ENCODE peak calls at places on chromosomes 13 and 19, in five cellular contexts. One of them, this sample, is unnamed.
A peak's percentile ranks its signal among the peaks of the same experiment; 100 is the strongest.

GRCh38 chr19:58037927-58038687 is 4.3 kb downstream of the ZSCAN1 start:
- DNase-seq in left lung: no peak
- DNase-seq in HCT116: no peak
- DNase-seq in pancreas: no peak
- DNase-seq in CD4-positive, CD25-positive, alpha-beta regulatory T cell: no peak
- DNase-seq in this sample: peak; percentile 68

GRCh38 chr19:31257426-31258130 is 91.7 kb downstream of the TSHZ3 start:
- DNase-seq in HCT116: no peak
- DNase-seq in left lung: no peak
- DNase-seq in CD4-positive, CD25-positive, alpha-beta regulatory T cell: no peak
- DNase-seq in pancreas: no peak
- DNase-seq in this sample: no peak

GRCh38 chr13:96947343-96947910 is 46.8 kb downstream of the OXGR1 start:
- DNase-seq in HCT116: no peak
- DNase-seq in pancreas: no peak
- DNase-seq in left lung: no peak
- DNase-seq in CD4-positive, CD25-positive, alpha-beta regulatory T cell: no peak
- DNase-seq in this sample: no peak

GRCh38 chr13:92769064-92769463 is 457.5 kb upstream of the GPC6 start:
- DNase-seq in HCT116: no peak
- DNase-seq in CD4-positive, CD25-positive, alpha-beta regulatory T cell: no peak
- DNase-seq in pancreas: no peak
- DNase-seq in left lung: no peak
- DNase-seq in this sample: no peak

GRCh38 chr19:366205-366783 is 21.7 kb upstream of the MIER2 start:
- DNase-seq in CD4-positive, CD25-positive, alpha-beta regulatory T cell: no peak
- DNase-seq in pancreas: no peak
- DNase-seq in left lung: no peak
- DNase-seq in HCT116: no peak
- DNase-seq in this sample: no peak

GRCh38 chr13:75938811-75939525 is 302.8 kb downstream of the LMO7 start:
- DNase-seq in pancreas: no peak
- DNase-seq in HCT116: no peak
- DNase-seq in CD4-positive, CD25-positive, alpha-beta regulatory T cell: no peak
- DNase-seq in left lung: no peak
- DNase-seq in this sample: no peak

GRCh38 chr19:489418-490196 is 6.7 kb upstream of the MADCAM1 start:
- DNase-seq in CD4-positive, CD25-positive, alpha-beta regulatory T cell: no peak
- DNase-seq in left lung: no peak
- DNase-seq in pancreas: no peak
- DNase-seq in HCT116: no peak
- DNase-seq in this sample: no peak

GRCh38 chr19:54415208-54415900 is at the start of gene TTYH1:
- DNase-seq in left lung: no peak
- DNase-seq in HCT116: no peak
- DNase-seq in CD4-positive, CD25-positive, alpha-beta regulatory T cell: no peak
- DNase-seq in pancreas: no peak
- DNase-seq in this sample: peak; percentile 48

GRCh38 chr13:113155982-113156655 is 2.3 kb upstream of the PROZ start:
- DNase-seq in CD4-positive, CD25-positive, alpha-beta regulatory T cell: no peak
- DNase-seq in HCT116: no peak
- DNase-seq in left lung: no peak
- DNase-seq in pancreas: no peak
- DNase-seq in this sample: no peak

GRCh38 chr13:108269601-108270328 is at the start of gene TNFSF13B:
- DNase-seq in CD4-positive, CD25-positive, alpha-beta regulatory T cell: no peak
- DNase-seq in left lung: peak; percentile 66
- DNase-seq in HCT116: no peak
- DNase-seq in pancreas: peak; percentile 60
- DNase-seq in this sample: peak; percentile 56

GRCh38 chr19:49651871-49652722 is 10.1 kb downstream of the SCAF1 start:
- DNase-seq in HCT116: no peak
- DNase-seq in CD4-positive, CD25-positive, alpha-beta regulatory T cell: no peak
- DNase-seq in left lung: no peak
- DNase-seq in pancreas: no peak
- DNase-seq in this sample: no peak

GRCh38 chr13:91369432-91369831 is 21.9 kb downstream of the MIR17HG start:
- DNase-seq in left lung: no peak
- DNase-seq in HCT116: no peak
- DNase-seq in pancreas: no peak
- DNase-seq in CD4-positive, CD25-positive, alpha-beta regulatory T cell: no peak
- DNase-seq in this sample: no peak

GRCh38 chr19:45075215-45076028 is 856 bp downstream of the ZNF296 start:
- DNase-seq in CD4-positive, CD25-positive, alpha-beta regulatory T cell: peak; percentile 31
- DNase-seq in HCT116: peak; percentile 54
- DNase-seq in pancreas: peak; percentile 78
- DNase-seq in left lung: peak; percentile 95
- DNase-seq in this sample: peak; percentile 85

GRCh38 chr13:64928704-64929499 is 2301.2 kb downstream of the PCDH9 start:
- DNase-seq in HCT116: peak; percentile 42
- DNase-seq in pancreas: no peak
- DNase-seq in CD4-positive, CD25-positive, alpha-beta regulatory T cell: no peak
- DNase-seq in left lung: no peak
- DNase-seq in this sample: no peak

GRCh38 chr19:18171605-18172327 is 1.8 kb upstream of the IFI30 start:
- DNase-seq in CD4-positive, CD25-positive, alpha-beta regulatory T cell: no peak
- DNase-seq in left lung: no peak
- DNase-seq in HCT116: no peak
- DNase-seq in pancreas: peak; percentile 28
- DNase-seq in this sample: no peak

GRCh38 chr19:18168673-18169381 is 4.8 kb upstream of the IFI30 start:
- DNase-seq in left lung: no peak
- DNase-seq in pancreas: no peak
- DNase-seq in CD4-positive, CD25-positive, alpha-beta regulatory T cell: no peak
- DNase-seq in HCT116: no peak
- DNase-seq in this sample: no peak

GRCh38 chr19:18172331-18173053 is 1.1 kb upstream of the IFI30 start:
- DNase-seq in CD4-positive, CD25-positive, alpha-beta regulatory T cell: no peak
- DNase-seq in pancreas: peak; percentile 15
- DNase-seq in HCT116: no peak
- DNase-seq in left lung: no peak
- DNase-seq in this sample: no peak

GRCh38 chr19:18173054-18173571 is 500 bp upstream of the IFI30 start:
- DNase-seq in pancreas: peak; percentile 71
- DNase-seq in HCT116: no peak
- DNase-seq in CD4-positive, CD25-positive, alpha-beta regulatory T cell: no peak
- DNase-seq in left lung: peak; percentile 90
- DNase-seq in this sample: no peak

DNA sequence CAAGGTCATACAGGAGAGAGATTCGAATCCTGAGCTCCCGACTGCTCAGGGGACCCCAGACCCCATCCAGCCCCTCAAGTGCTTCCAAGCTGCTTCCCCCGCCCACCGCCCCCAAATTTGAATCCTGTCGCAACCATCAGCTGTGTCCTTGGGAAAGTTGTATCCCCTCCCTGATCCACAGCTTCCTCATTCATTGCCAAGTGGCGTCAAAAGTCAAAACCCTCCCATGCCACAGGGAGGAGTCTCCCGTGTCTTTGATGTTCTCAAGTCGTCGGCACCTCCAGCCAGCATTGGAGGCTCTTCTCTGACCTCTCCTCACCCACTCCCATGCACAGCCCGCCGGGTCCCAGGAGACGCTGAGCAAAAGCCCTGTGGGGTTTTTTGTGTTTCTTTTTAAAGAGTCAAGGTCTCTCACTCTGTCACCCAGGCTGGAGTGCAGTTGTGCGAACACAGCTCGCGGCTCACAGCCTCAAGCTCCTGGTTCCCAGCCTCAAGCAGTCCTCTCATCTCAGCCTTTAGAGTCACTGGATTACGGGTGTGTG is 2.8 kb upstream of the IFI30 start:
- DNase-seq in CD4-positive, CD25-positive, alpha-beta regulatory T cell: no peak
- DNase-seq in left lung: peak; percentile 80
- DNase-seq in pancreas: peak; percentile 57
- DNase-seq in HCT116: no peak
- DNase-seq in this sample: no peak
- H3K27ac ChIP-seq in CD4-positive, CD25-positive, alpha-beta regulatory T cell: no peak overlapping the region
- H3K27ac ChIP-seq in left lung: peak overlapping the region; percentile 88
- H3K27ac ChIP-seq in pancreas: peak overlapping the region; percentile 52
- H3K27ac ChIP-seq in HCT116: no peak overlapping the region
- H3K27ac ChIP-seq in this sample: no peak overlapping the region

GRCh38 chr13:77299587-77299986 is 27.3 kb downstream of the MYCBP2 start:
- DNase-seq in left lung: no peak
- DNase-seq in HCT116: no peak
- DNase-seq in CD4-positive, CD25-positive, alpha-beta regulatory T cell: no peak
- DNase-seq in pancreas: no peak
- DNase-seq in this sample: no peak

GRCh38 chr13:77306458-77306857 is 20.4 kb downstream of the MYCBP2 start:
- DNase-seq in CD4-positive, CD25-positive, alpha-beta regulatory T cell: no peak
- DNase-seq in left lung: no peak
- DNase-seq in pancreas: no peak
- DNase-seq in HCT116: no peak
- DNase-seq in this sample: no peak

GRCh38 chr13:77305276-77305675 is 21.6 kb downstream of the MYCBP2 start:
- DNase-seq in CD4-positive, CD25-positive, alpha-beta regulatory T cell: no peak
- DNase-seq in pancreas: no peak
- DNase-seq in HCT116: no peak
- DNase-seq in left lung: no peak
- DNase-seq in this sample: no peak

GRCh38 chr13:77298403-77298802 is 28.5 kb downstream of the MYCBP2 start:
- DNase-seq in HCT116: no peak
- DNase-seq in pancreas: no peak
- DNase-seq in left lung: no peak
- DNase-seq in CD4-positive, CD25-positive, alpha-beta regulatory T cell: no peak
- DNase-seq in this sample: no peak

DNA sequence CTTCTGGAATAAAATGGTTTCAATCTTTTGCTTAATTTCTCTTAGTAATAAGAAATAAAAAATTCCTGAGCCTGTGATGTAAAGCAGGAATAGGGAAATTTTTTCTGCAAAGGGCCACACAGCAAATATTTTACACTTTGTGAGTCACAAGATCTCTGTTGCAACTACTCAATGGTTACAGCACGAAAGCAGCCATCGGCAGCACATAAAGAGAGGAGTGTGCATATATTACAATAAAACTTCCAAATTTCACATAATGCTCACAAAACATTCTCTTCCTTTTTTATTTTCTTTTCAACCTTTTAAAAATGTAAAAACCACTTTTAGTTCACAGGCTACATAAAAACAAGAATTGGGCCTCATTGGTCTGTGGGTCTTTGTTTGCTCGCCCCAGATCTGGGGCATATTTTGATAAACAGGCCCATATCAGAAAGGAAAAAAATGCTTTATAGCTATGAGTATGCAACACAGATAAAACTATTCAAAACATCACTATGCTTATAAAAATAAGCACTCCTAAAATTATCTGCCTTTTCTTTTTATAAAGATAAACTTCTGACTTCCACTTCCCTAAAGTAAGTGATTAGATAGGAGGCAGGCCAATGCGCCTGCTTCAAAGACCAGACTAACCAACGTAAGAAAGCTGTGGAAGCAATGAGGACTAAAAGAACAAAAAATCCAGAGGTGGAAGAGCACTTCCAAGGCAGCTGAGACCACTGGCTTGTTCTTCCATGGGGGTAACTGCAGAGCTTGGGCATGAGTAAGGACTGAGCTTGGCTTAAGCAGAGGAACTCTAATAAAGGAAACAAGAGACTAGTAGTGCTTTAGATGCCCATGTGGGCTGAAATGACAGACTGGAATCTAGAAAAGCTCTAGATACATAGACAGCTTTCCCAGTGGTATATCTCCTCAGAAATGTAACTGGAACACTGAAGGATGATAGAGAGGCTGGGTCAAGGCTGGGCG is 26.4 kb downstream of the MYCBP2 start:
- DNase-seq in CD4-positive, CD25-positive, alpha-beta regulatory T cell: no peak
- DNase-seq in left lung: no peak
- DNase-seq in HCT116: no peak
- DNase-seq in pancreas: no peak
- DNase-seq in this sample: no peak
- H3K27ac ChIP-seq in CD4-positive, CD25-positive, alpha-beta regulatory T cell: no peak overlapping the region
- H3K27ac ChIP-seq in left lung: peak overlapping the region; percentile 74
- H3K27ac ChIP-seq in HCT116: no peak overlapping the region
- H3K27ac ChIP-seq in pancreas: no peak overlapping the region
- H3K27ac ChIP-seq in this sample: no peak overlapping the region

DNA sequence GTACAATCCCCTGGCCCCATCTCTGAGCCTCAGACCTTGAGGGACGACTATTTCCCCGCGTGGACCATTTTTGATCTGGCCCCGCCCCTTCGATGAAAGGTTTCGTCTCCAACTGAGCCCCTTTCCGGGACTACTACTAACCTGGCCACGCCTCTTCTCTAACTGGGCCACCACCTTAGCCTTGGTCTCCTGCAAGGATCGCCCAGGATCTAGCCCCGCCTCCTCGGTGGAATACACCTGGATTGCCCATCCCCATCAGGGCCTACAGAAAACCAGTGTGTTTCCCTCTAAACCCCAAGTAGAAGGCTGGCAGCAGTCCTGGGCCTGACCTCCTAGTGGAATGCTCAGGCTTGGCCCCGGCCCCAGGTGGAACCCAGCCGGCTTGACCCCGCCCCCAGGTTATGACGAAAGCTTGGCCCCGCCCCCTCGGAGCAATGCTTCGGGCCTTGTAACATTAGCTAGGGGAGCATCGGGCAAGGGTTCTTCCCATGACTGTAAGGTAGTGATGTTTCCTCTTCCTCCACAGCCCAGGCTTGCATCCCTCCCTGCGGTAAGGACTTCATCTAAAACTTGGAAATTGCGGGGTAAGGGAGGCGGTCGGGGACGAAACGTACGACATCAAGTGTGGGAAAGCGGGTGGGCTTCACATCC is 9.1 kb downstream of the SPACA6 start:
- DNase-seq in CD4-positive, CD25-positive, alpha-beta regulatory T cell: peak; percentile 18
- DNase-seq in left lung: peak; percentile 80
- DNase-seq in pancreas: peak; percentile 90
- DNase-seq in HCT116: no peak
- DNase-seq in this sample: no peak
- H3K27ac ChIP-seq in CD4-positive, CD25-positive, alpha-beta regulatory T cell: no peak overlapping the region
- H3K27ac ChIP-seq in left lung: peak overlapping the region; percentile 92
- H3K27ac ChIP-seq in pancreas: peak overlapping the region; percentile 86
- H3K27ac ChIP-seq in HCT116: peak overlapping the region; percentile 92
- H3K27ac ChIP-seq in this sample: no peak overlapping the region

GRCh38 chr19:48629599-48630288 is 7.4 kb downstream of the DBP start:
- DNase-seq in CD4-positive, CD25-positive, alpha-beta regulatory T cell: no peak
- DNase-seq in HCT116: peak; percentile 96
- DNase-seq in pancreas: no peak
- DNase-seq in left lung: no peak
- DNase-seq in this sample: no peak

GRCh38 chr19:48632692-48633147 is 4.5 kb downstream of the DBP start:
- DNase-seq in HCT116: no peak
- DNase-seq in CD4-positive, CD25-positive, alpha-beta regulatory T cell: no peak
- DNase-seq in pancreas: no peak
- DNase-seq in left lung: no peak
- DNase-seq in this sample: no peak

GRCh38 chr19:48629297-48629598 is 7.9 kb downstream of the DBP start:
- DNase-seq in CD4-positive, CD25-positive, alpha-beta regulatory T cell: no peak
- DNase-seq in HCT116: no peak
- DNase-seq in pancreas: no peak
- DNase-seq in left lung: no peak
- DNase-seq in this sample: no peak

GRCh38 chr19:48630289-48631036 is 6.7 kb downstream of the DBP start:
- DNase-seq in left lung: peak; percentile 71
- DNase-seq in pancreas: no peak
- DNase-seq in CD4-positive, CD25-positive, alpha-beta regulatory T cell: no peak
- DNase-seq in HCT116: no peak
- DNase-seq in this sample: no peak

DNA sequence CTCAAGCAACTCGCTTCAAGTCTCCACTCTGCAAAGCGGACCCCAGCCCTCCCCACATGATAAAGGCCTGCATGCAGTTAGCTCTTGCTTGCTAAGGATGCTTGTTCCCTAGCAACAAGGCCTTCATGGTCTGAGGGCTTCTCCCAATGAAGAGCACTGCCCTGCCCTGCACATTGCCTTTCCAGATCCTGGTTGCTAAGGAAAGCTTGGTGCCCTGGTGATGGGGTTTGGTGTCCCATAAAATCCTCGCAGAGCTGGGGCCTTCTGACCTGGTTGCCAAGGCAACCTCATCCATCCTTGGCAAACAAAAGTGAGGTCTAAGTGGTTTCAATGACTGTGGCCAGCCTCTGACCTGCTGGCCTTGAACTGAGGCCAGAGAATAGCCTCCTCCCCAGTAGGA is 5.9 kb downstream of the DBP start:
- DNase-seq in HCT116: no peak
- DNase-seq in left lung: no peak
- DNase-seq in pancreas: no peak
- DNase-seq in CD4-positive, CD25-positive, alpha-beta regulatory T cell: no peak
- DNase-seq in this sample: no peak
- H3K27ac ChIP-seq in HCT116: no peak overlapping the region
- H3K27ac ChIP-seq in left lung: peak overlapping the region; percentile 94
- H3K27ac ChIP-seq in pancreas: no peak overlapping the region
- H3K27ac ChIP-seq in CD4-positive, CD25-positive, alpha-beta regulatory T cell: no peak overlapping the region
- H3K27ac ChIP-seq in this sample: no peak overlapping the region

This sample was measured in WERI-Rb-1.